ENCODE peak calls at places on chromosome 11, in six cellular contexts. O is dermis blood vessel endothelial cell; Q is GOT3; K is stimulated activated CD8-positive, alpha-beta memory T cell treated with anti-CD3 and anti-CD28 coated beads, Interleukin-2, amount 100 ng/mL, for 1 hour; A is caudate nucleus; G is T-helper 9 cell. H is an unnamed sample.

GRCh38 chr11:58912124-58912523 is 27.2 kb upstream of the GLYATL1 start:
- DNase-seq in G (no peak), K (no peak), O (no peak), A (no peak), Q (no peak), H (no peak)

GRCh38 chr11:134472188-134472455 is 60.1 kb upstream of the B3GAT1 start:
- DNase-seq in A (no peak), G (no peak), Q (no peak), K (no peak), O (no peak), H (no peak)

GRCh38 chr11:116691779-116692178 is 81.0 kb downstream of the BUD13 start:
- DNase-seq in A (no peak), Q (no peak), O (peak; percentile 60), G (peak; percentile 37), K (peak; percentile 22), H (peak; percentile 56)

GRCh38 chr11:119774180-119774763 is 45.3 kb upstream of the NECTIN1 start:
- DNase-seq in Q (no peak), O (peak; percentile 56), A (no peak), G (no peak), K (no peak), H (no peak)

GRCh38 chr11:124493256-124493655 is 47.8 kb upstream of the OR8B8 start:
- DNase-seq in A (no peak), Q (no peak), G (no peak), K (no peak), O (no peak), H (no peak)

GRCh38 chr11:131674051-131674755 is 303.8 kb downstream of the NTM start:
- DNase-seq in O (peak; percentile 76), Q (peak; percentile 33), A (peak; percentile 71), G (no peak), K (no peak), H (no peak)

GRCh38 chr11:83223457-83223856 is 29.9 kb downstream of the ANKRD42 start:
- DNase-seq in Q (no peak), G (no peak), O (no peak), A (no peak), K (no peak), H (no peak)

GRCh38 chr11:128764617-128765095 is 70.8 kb downstream of the FLI1 start:
- DNase-seq in O (no peak), A (no peak), Q (no peak), G (no peak), K (no peak), H (no peak)

GRCh38 chr11:117181586-117182550 is 3.3 kb downstream of the SIDT2 start:
- DNase-seq in O (no peak), A (no peak), K (no peak), Q (no peak), G (no peak), H (no peak)

GRCh38 chr11:63769719-63770443 is 1.3 kb upstream of the ZFTA start:
- DNase-seq in A (no peak), G (no peak), K (no peak), O (no peak), Q (no peak), H (no peak)

GRCh38 chr11:44564653-44565007 is 833 bp upstream of the CD82 start:
- DNase-seq in A (no peak), K (no peak), Q (no peak), G (no peak), O (peak; percentile 86), H (peak; percentile 84)

GRCh38 chr11:120547871-120548681 is 36.5 kb downstream of the GRIK4 start:
- DNase-seq in K (no peak), A (peak; percentile 85), G (no peak), O (peak; percentile 89), Q (peak; percentile 35), H (peak; percentile 85)

GRCh38 chr11:26480041-26480440 is 92.0 kb downstream of the MUC15 start:
- DNase-seq in K (no peak), G (no peak), A (no peak), Q (no peak), O (no peak), H (no peak)

GRCh38 chr11:128341280-128341679 is 246.1 kb downstream of the ETS1 start:
- DNase-seq in K (peak; percentile 29), O (peak; percentile 78), A (no peak), Q (no peak), G (peak; percentile 43), H (no peak)

GRCh38 chr11:130508913-130509312 is 60.5 kb downstream of the ADAMTS15 start:
- DNase-seq in O (no peak), K (no peak), Q (no peak), G (no peak), A (no peak), H (no peak)

GRCh38 chr11:1702506-1702905 is 5.5 kb downstream of the KRTAP5-6 start:
- DNase-seq in O (no peak), A (no peak), Q (no peak), K (no peak), G (no peak), H (peak; percentile 8)

GRCh38 chr11:84890706-84891105 is 736.4 kb downstream of the DLG2 start:
- DNase-seq in Q (no peak), O (no peak), K (no peak), G (no peak), A (no peak), H (no peak)